ENCODE peak calls at places on chromosomes 4 and X, in seven cellular contexts. One of them, this sample, is unnamed.
A peak's percentile ranks its signal among the peaks of the same experiment; 100 is the strongest.

GRCh38 chrX:123525131-123525725 is 207.6 kb downstream of the THOC2 start:
- DNase-seq in HepG2: no peak
- DNase-seq in GM23338: no peak
- DNase-seq in A549: no peak
- DNase-seq in HCT116: no peak
- DNase-seq in SK-N-SH: no peak
- DNase-seq in K562: no peak
- DNase-seq in this sample: no peak

GRCh38 chr4:16039139-16039538 is 44.7 kb downstream of the PROM1 start:
- DNase-seq in HepG2: no peak
- DNase-seq in GM23338: no peak
- DNase-seq in A549: no peak
- DNase-seq in HCT116: no peak
- DNase-seq in SK-N-SH: no peak
- DNase-seq in K562: no peak
- DNase-seq in this sample: no peak

GRCh38 chr4:39427477-39428119 is 20.9 kb downstream of the KLB start:
- DNase-seq in HepG2: no peak
- DNase-seq in GM23338: no peak
- DNase-seq in A549: no peak
- DNase-seq in HCT116: no peak
- DNase-seq in SK-N-SH: no peak
- DNase-seq in K562: peak; percentile 53
- DNase-seq in this sample: no peak

GRCh38 chrX:79400618-79401017 is 33.5 kb upstream of the ITM2A start:
- DNase-seq in HepG2: no peak
- DNase-seq in GM23338: no peak
- DNase-seq in A549: no peak
- DNase-seq in HCT116: no peak
- DNase-seq in SK-N-SH: no peak
- DNase-seq in K562: no peak
- DNase-seq in this sample: no peak

GRCh38 chrX:8815460-8816065 is 14.4 kb upstream of the FAM9A start:
- DNase-seq in HepG2: peak; percentile 45
- DNase-seq in GM23338: peak; percentile 78
- DNase-seq in A549: peak; percentile 45
- DNase-seq in HCT116: peak; percentile 2
- DNase-seq in SK-N-SH: peak; percentile 58
- DNase-seq in K562: peak; percentile 52
- DNase-seq in this sample: peak; percentile 4

GRCh38 chr4:84894621-84895020 is 71.9 kb downstream of the WDFY3 start:
- DNase-seq in HepG2: no peak
- DNase-seq in GM23338: no peak
- DNase-seq in A549: no peak
- DNase-seq in HCT116: no peak
- DNase-seq in SK-N-SH: no peak
- DNase-seq in K562: no peak
- DNase-seq in this sample: no peak

GRCh38 chr4:98484031-98484430 is 174.4 kb downstream of the TSPAN5 start:
- DNase-seq in HepG2: no peak
- DNase-seq in GM23338: no peak
- DNase-seq in A549: peak; percentile 44
- DNase-seq in HCT116: no peak
- DNase-seq in SK-N-SH: no peak
- DNase-seq in K562: no peak
- DNase-seq in this sample: no peak

GRCh38 chrX:68829594-68830485 is 1.0 kb downstream of the EFNB1 start:
- DNase-seq in HepG2: no peak
- DNase-seq in GM23338: peak; percentile 27
- DNase-seq in A549: peak; percentile 18
- DNase-seq in HCT116: no peak
- DNase-seq in SK-N-SH: peak; percentile 49
- DNase-seq in K562: no peak
- DNase-seq in this sample: no peak

GRCh38 chrX:20171887-20172286 is 30.2 kb upstream of the EIF1AX start:
- DNase-seq in HepG2: no peak
- DNase-seq in GM23338: no peak
- DNase-seq in A549: no peak
- DNase-seq in HCT116: no peak
- DNase-seq in SK-N-SH: no peak
- DNase-seq in K562: no peak
- DNase-seq in this sample: no peak

GRCh38 chrX:119218198-119218597 is 17.9 kb upstream of the PGRMC1 start:
- DNase-seq in HepG2: no peak
- DNase-seq in GM23338: peak; percentile 31
- DNase-seq in A549: no peak
- DNase-seq in HCT116: no peak
- DNase-seq in SK-N-SH: peak; percentile 38
- DNase-seq in K562: peak; percentile 8
- DNase-seq in this sample: no peak

GRCh38 chrX:7074135-7074907 is 73.2 kb upstream of the STS start:
- DNase-seq in HepG2: no peak
- DNase-seq in GM23338: no peak
- DNase-seq in A549: no peak
- DNase-seq in HCT116: no peak
- DNase-seq in SK-N-SH: no peak
- DNase-seq in K562: no peak
- DNase-seq in this sample: no peak

GRCh38 chr4:96037705-96038104 is 197.8 kb downstream of the PDHA2 start:
- DNase-seq in HepG2: no peak
- DNase-seq in GM23338: no peak
- DNase-seq in A549: no peak
- DNase-seq in HCT116: no peak
- DNase-seq in SK-N-SH: no peak
- DNase-seq in K562: no peak
- DNase-seq in this sample: no peak

GRCh38 chrX:43386872-43387271 is 269.2 kb upstream of the MAOA start:
- DNase-seq in HepG2: no peak
- DNase-seq in GM23338: no peak
- DNase-seq in A549: no peak
- DNase-seq in HCT116: no peak
- DNase-seq in SK-N-SH: no peak
- DNase-seq in K562: no peak
- DNase-seq in this sample: no peak

GRCh38 chr4:149835280-149835679 is 19.6 kb upstream of the IQCM start:
- DNase-seq in HepG2: no peak
- DNase-seq in GM23338: peak; percentile 26
- DNase-seq in A549: no peak
- DNase-seq in HCT116: peak; percentile 32
- DNase-seq in SK-N-SH: no peak
- DNase-seq in K562: no peak
- DNase-seq in this sample: no peak

GRCh38 chr4:23922535-23923115 is 32.8 kb upstream of the PPARGC1A start:
- DNase-seq in HepG2: no peak
- DNase-seq in GM23338: no peak
- DNase-seq in A549: no peak
- DNase-seq in HCT116: no peak
- DNase-seq in SK-N-SH: no peak
- DNase-seq in K562: no peak
- DNase-seq in this sample: no peak

DNA sequence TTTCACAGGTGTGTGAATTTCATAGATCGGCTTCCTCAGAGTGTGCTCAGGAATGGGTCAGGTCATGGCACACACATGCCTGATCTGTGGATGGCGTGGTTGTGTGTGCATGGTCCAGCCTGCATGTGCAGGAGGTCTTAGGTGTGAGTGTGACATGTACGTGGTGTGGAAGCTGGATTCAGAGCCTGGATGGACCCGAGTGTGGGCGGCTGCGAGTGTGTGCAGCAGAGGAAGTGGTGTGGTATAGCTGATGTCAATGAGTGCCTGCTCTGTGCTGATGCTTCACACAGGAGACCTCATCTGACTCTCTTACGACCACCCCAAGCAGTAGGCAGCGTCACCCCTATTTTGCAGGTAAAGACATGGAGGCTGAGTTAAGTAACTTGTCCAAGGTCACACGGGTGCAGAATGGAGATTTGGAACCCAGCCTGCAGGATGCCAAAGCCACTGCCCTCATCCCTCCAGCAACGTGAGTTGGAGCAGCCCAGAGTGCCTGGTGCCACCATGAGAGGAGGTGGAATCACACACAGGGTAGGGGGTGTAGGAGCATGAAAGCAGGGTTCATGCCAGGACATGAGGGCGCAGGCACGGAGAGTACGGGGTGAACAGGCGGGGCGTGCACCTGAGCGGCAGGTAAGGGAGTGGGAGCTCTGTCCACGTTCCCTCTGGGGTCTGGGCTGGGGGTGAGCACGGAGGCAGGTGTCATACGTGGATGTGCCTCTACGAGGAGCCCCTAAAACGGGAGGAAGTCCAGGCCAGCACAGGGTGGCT is 24.2 kb upstream of the C4orf50 start:
- DNase-seq in HepG2: no peak
- DNase-seq in GM23338: no peak
- DNase-seq in A549: no peak
- DNase-seq in HCT116: no peak
- DNase-seq in SK-N-SH: no peak
- DNase-seq in K562: no peak
- DNase-seq in this sample: no peak
- H3K4me3 ChIP-seq in HepG2: no peak overlapping the region
- H3K4me3 ChIP-seq in GM23338: no peak overlapping the region
- H3K4me3 ChIP-seq in A549: no peak overlapping the region
- H3K4me3 ChIP-seq in HCT116: no peak overlapping the region
- H3K4me3 ChIP-seq in SK-N-SH: no peak overlapping the region
- H3K4me3 ChIP-seq in K562: no peak overlapping the region
- H3K4me3 ChIP-seq in this sample: no peak overlapping the region

GRCh38 chrX:36867143-36867542 is 141.0 kb upstream of the FAM47C start:
- DNase-seq in HepG2: peak; percentile 2
- DNase-seq in GM23338: peak; percentile 41
- DNase-seq in A549: peak; percentile 19
- DNase-seq in HCT116: no peak
- DNase-seq in SK-N-SH: peak; percentile 5
- DNase-seq in K562: peak; percentile 21
- DNase-seq in this sample: no peak
- TF ChIP-seq CTCF in HepG2: peak; percentile 54
- TF ChIP-seq CTCF in GM23338: peak; percentile 50
- TF ChIP-seq CTCF in A549: peak; percentile 54
- TF ChIP-seq CTCF in HCT116: peak; percentile 32
- TF ChIP-seq CTCF in SK-N-SH: peak; percentile 78
- TF ChIP-seq CTCF in K562: peak; percentile 43
- TF ChIP-seq CTCF in this sample: peak; percentile 8

DNA sequence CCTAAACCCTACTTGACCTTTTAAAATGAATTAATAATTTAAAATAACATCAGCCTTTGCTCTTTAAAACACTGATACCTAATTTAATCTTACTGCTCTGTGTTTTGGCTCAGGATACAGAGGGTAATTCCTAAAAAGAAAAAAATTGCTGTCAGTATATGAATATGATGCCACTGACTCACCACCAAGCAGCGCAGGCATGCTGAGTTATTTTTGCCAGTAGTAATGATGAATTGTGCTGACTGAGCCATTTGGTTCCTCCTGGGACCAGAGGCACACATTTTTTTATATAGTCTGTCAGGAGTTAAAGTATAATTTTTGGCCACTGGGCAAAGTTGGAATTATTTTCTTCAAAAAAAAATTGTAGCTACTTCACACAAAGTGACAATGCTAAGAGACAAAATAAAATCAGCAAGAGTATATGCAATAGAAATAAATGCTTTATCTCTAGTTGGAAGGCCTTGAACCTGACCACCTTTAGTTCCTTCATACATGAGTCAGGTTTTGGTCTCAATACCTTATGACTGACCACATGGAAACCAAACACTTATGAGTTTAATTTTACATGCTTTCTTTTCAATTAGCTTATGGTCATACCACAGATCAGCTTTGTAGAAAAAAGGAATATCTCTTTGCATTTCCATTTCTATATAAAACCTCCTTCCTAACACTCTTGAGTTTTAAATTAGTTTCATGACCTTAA is 115.1 kb downstream of the PPP3CA start:
- DNase-seq in HepG2: no peak
- DNase-seq in GM23338: no peak
- DNase-seq in A549: peak; percentile 67
- DNase-seq in HCT116: no peak
- DNase-seq in SK-N-SH: no peak
- DNase-seq in K562: no peak
- DNase-seq in this sample: no peak
- TF ChIP-seq REST in HepG2: no peak
- TF ChIP-seq REST in GM23338: no peak
- TF ChIP-seq REST in A549: no peak
- TF ChIP-seq REST in HCT116: no peak
- TF ChIP-seq REST in SK-N-SH: no peak
- TF ChIP-seq REST in K562: no peak
- TF ChIP-seq REST in this sample: no peak

DNA sequence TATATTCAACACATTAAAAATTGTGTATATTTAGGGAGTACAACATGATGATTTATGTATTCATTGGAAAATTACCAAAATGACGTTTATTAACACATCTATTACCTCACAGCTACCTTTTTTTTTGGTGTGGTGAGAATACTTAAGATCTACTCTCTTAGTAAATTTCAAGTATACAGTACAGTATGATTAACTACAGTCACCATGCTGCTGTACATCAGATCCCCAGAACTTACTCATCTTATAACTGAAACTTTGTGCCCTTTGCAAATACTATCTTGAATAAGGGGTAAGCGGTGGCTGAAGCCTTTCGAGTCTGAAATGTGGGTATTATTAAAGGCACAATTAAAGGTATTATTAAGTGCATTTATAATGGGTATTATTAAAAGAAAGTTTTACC is 976 bp downstream of the PHKA1 start:
- DNase-seq in HepG2: no peak
- DNase-seq in GM23338: no peak
- DNase-seq in A549: no peak
- DNase-seq in HCT116: no peak
- DNase-seq in SK-N-SH: no peak
- DNase-seq in K562: no peak
- DNase-seq in this sample: no peak
- H3K4me3 ChIP-seq in HepG2: peak overlapping the region; percentile 70
- H3K4me3 ChIP-seq in GM23338: peak overlapping the region; percentile 64
- H3K4me3 ChIP-seq in A549: peak overlapping the region; percentile 75
- H3K4me3 ChIP-seq in HCT116: peak overlapping the region; percentile 59
- H3K4me3 ChIP-seq in SK-N-SH: peak overlapping the region; percentile 66
- H3K4me3 ChIP-seq in K562: peak overlapping the region; percentile 38
- H3K4me3 ChIP-seq in this sample: no peak overlapping the region

GRCh38 chrX:50905334-50905733 is 5.2 kb upstream of the BMP15 start:
- DNase-seq in HepG2: peak; percentile 4
- DNase-seq in GM23338: peak; percentile 38
- DNase-seq in A549: peak; percentile 3
- DNase-seq in HCT116: no peak
- DNase-seq in SK-N-SH: no peak
- DNase-seq in K562: peak; percentile 39
- DNase-seq in this sample: peak; percentile 32
- TF ChIP-seq CTCF in HepG2: peak; percentile 28
- TF ChIP-seq CTCF in GM23338: peak; percentile 54
- TF ChIP-seq CTCF in A549: no peak
- TF ChIP-seq CTCF in HCT116: peak; percentile 29
- TF ChIP-seq CTCF in SK-N-SH: peak; percentile 49
- TF ChIP-seq CTCF in K562: peak; percentile 38
- TF ChIP-seq CTCF in this sample: no peak

This sample was measured in HL-60.